ENCODE peak calls at places on chromosomes 12 and 14, in ten cellular contexts. One of them, this sample, is unnamed.
A peak's percentile ranks its signal among the peaks of the same experiment; 100 is the strongest.

GRCh38 chr14:101074124-101075024 is 170.9 kb upstream of the RTL1 start:
- DNase-seq in IMR-90: no peak
- DNase-seq in A549: no peak
- DNase-seq in body of pancreas: no peak
- DNase-seq in suprapubic skin: peak; percentile 72
- DNase-seq in heart left ventricle: peak; percentile 11
- DNase-seq in lower leg skin: peak; percentile 9
- DNase-seq in K562: no peak
- DNase-seq in endothelial cell of umbilical vein: no peak
- DNase-seq in thyroid gland: no peak
- DNase-seq in this sample: no peak

GRCh38 chr12:57049047-57049446 is 882 bp downstream of the MYO1A start:
- DNase-seq in IMR-90: no peak
- DNase-seq in A549: no peak
- DNase-seq in body of pancreas: no peak
- DNase-seq in suprapubic skin: no peak
- DNase-seq in heart left ventricle: no peak
- DNase-seq in lower leg skin: no peak
- DNase-seq in K562: no peak
- DNase-seq in endothelial cell of umbilical vein: no peak
- DNase-seq in thyroid gland: no peak
- DNase-seq in this sample: no peak

GRCh38 chr12:25811656-25812126 is 146.8 kb upstream of the RASSF8 start:
- DNase-seq in IMR-90: peak; percentile 36
- DNase-seq in A549: peak; percentile 45
- DNase-seq in body of pancreas: no peak
- DNase-seq in suprapubic skin: no peak
- DNase-seq in heart left ventricle: no peak
- DNase-seq in lower leg skin: no peak
- DNase-seq in K562: no peak
- DNase-seq in endothelial cell of umbilical vein: peak; percentile 73
- DNase-seq in thyroid gland: no peak
- DNase-seq in this sample: no peak

GRCh38 chr12:88266851-88267360 is 124.8 kb downstream of the TMTC3 start:
- DNase-seq in IMR-90: no peak
- DNase-seq in A549: no peak
- DNase-seq in body of pancreas: no peak
- DNase-seq in suprapubic skin: no peak
- DNase-seq in heart left ventricle: no peak
- DNase-seq in lower leg skin: no peak
- DNase-seq in K562: no peak
- DNase-seq in endothelial cell of umbilical vein: no peak
- DNase-seq in thyroid gland: no peak
- DNase-seq in this sample: no peak

GRCh38 chr12:51855586-51856428 is 7.3 kb upstream of the FIGNL2 start:
- DNase-seq in IMR-90: peak; percentile 21
- DNase-seq in A549: no peak
- DNase-seq in body of pancreas: peak; percentile 20
- DNase-seq in suprapubic skin: no peak
- DNase-seq in heart left ventricle: no peak
- DNase-seq in lower leg skin: no peak
- DNase-seq in K562: no peak
- DNase-seq in endothelial cell of umbilical vein: peak; percentile 42
- DNase-seq in thyroid gland: no peak
- DNase-seq in this sample: no peak

GRCh38 chr14:101591582-101591981 is 30.3 kb downstream of the DIO3 start:
- DNase-seq in IMR-90: no peak
- DNase-seq in A549: no peak
- DNase-seq in body of pancreas: no peak
- DNase-seq in suprapubic skin: no peak
- DNase-seq in heart left ventricle: no peak
- DNase-seq in lower leg skin: no peak
- DNase-seq in K562: no peak
- DNase-seq in endothelial cell of umbilical vein: no peak
- DNase-seq in thyroid gland: no peak
- DNase-seq in this sample: no peak

GRCh38 chr12:52903285-52903854 is 1.5 kb downstream of the KRT8 start:
- DNase-seq in IMR-90: peak; percentile 53
- DNase-seq in A549: peak; percentile 69
- DNase-seq in body of pancreas: peak; percentile 83
- DNase-seq in suprapubic skin: no peak
- DNase-seq in heart left ventricle: peak; percentile 76
- DNase-seq in lower leg skin: peak; percentile 46
- DNase-seq in K562: peak; percentile 91
- DNase-seq in endothelial cell of umbilical vein: peak; percentile 75
- DNase-seq in thyroid gland: peak; percentile 87
- DNase-seq in this sample: peak; percentile 68

GRCh38 chr12:7935773-7936581 is at the start of gene SLC2A3:
- DNase-seq in IMR-90: peak; percentile 92
- DNase-seq in A549: peak; percentile 84
- DNase-seq in body of pancreas: peak; percentile 58
- DNase-seq in suprapubic skin: no peak
- DNase-seq in heart left ventricle: peak; percentile 77
- DNase-seq in lower leg skin: peak; percentile 78
- DNase-seq in K562: peak; percentile 87
- DNase-seq in endothelial cell of umbilical vein: peak; percentile 85
- DNase-seq in thyroid gland: no peak
- DNase-seq in this sample: peak; percentile 25

GRCh38 chr14:100443643-100444042 is 120.5 kb downstream of the SLC25A47 start:
- DNase-seq in IMR-90: peak; percentile 41
- DNase-seq in A549: no peak
- DNase-seq in body of pancreas: no peak
- DNase-seq in suprapubic skin: no peak
- DNase-seq in heart left ventricle: no peak
- DNase-seq in lower leg skin: no peak
- DNase-seq in K562: no peak
- DNase-seq in endothelial cell of umbilical vein: no peak
- DNase-seq in thyroid gland: no peak
- DNase-seq in this sample: no peak

GRCh38 chr14:96225745-96226151 is 21.1 kb downstream of the BDKRB2 start:
- DNase-seq in IMR-90: peak; percentile 64
- DNase-seq in A549: peak; percentile 41
- DNase-seq in body of pancreas: no peak
- DNase-seq in suprapubic skin: no peak
- DNase-seq in heart left ventricle: peak; percentile 42
- DNase-seq in lower leg skin: no peak
- DNase-seq in K562: no peak
- DNase-seq in endothelial cell of umbilical vein: no peak
- DNase-seq in thyroid gland: no peak
- DNase-seq in this sample: no peak

GRCh38 chr12:112013601-112014402 is 576 bp downstream of the ERP29 start:
- DNase-seq in IMR-90: peak; percentile 82
- DNase-seq in A549: peak; percentile 89
- DNase-seq in body of pancreas: peak; percentile 83
- DNase-seq in suprapubic skin: peak; percentile 84
- DNase-seq in heart left ventricle: peak; percentile 52
- DNase-seq in lower leg skin: peak; percentile 33
- DNase-seq in K562: peak; percentile 91
- DNase-seq in endothelial cell of umbilical vein: peak; percentile 82
- DNase-seq in thyroid gland: peak; percentile 84
- DNase-seq in this sample: peak; percentile 86

GRCh38 chr14:66359500-66359899 is 126.7 kb upstream of the CCDC196 start:
- DNase-seq in IMR-90: peak; percentile 64
- DNase-seq in A549: peak; percentile 71
- DNase-seq in body of pancreas: peak; percentile 21
- DNase-seq in suprapubic skin: no peak
- DNase-seq in heart left ventricle: no peak
- DNase-seq in lower leg skin: no peak
- DNase-seq in K562: peak; percentile 24
- DNase-seq in endothelial cell of umbilical vein: peak; percentile 48
- DNase-seq in thyroid gland: peak; percentile 2
- DNase-seq in this sample: peak; percentile 63

GRCh38 chr14:91282954-91283645 is 38.6 kb upstream of the GPR68 start:
- DNase-seq in IMR-90: no peak
- DNase-seq in A549: no peak
- DNase-seq in body of pancreas: no peak
- DNase-seq in suprapubic skin: no peak
- DNase-seq in heart left ventricle: no peak
- DNase-seq in lower leg skin: no peak
- DNase-seq in K562: no peak
- DNase-seq in endothelial cell of umbilical vein: no peak
- DNase-seq in thyroid gland: no peak
- DNase-seq in this sample: no peak
- TF ChIP-seq POLR2A in IMR-90: no peak
- TF ChIP-seq POLR2A in A549: no peak
- TF ChIP-seq POLR2A in body of pancreas: no peak
- TF ChIP-seq POLR2A in suprapubic skin: no peak
- TF ChIP-seq POLR2A in heart left ventricle: no peak
- TF ChIP-seq POLR2A in lower leg skin: no peak
- TF ChIP-seq POLR2A in K562: no peak
- TF ChIP-seq POLR2A in endothelial cell of umbilical vein: no peak
- TF ChIP-seq POLR2A in thyroid gland: no peak
- TF ChIP-seq POLR2A in this sample: no peak

GRCh38 chr12:103997277-103997900 is 31.7 kb downstream of the TDG start:
- DNase-seq in IMR-90: peak; percentile 22
- DNase-seq in A549: no peak
- DNase-seq in body of pancreas: no peak
- DNase-seq in suprapubic skin: no peak
- DNase-seq in heart left ventricle: peak; percentile 49
- DNase-seq in lower leg skin: no peak
- DNase-seq in K562: peak; percentile 40
- DNase-seq in endothelial cell of umbilical vein: no peak
- DNase-seq in thyroid gland: no peak
- DNase-seq in this sample: no peak
- TF ChIP-seq POLR2A in IMR-90: no peak
- TF ChIP-seq POLR2A in A549: no peak
- TF ChIP-seq POLR2A in body of pancreas: no peak
- TF ChIP-seq POLR2A in suprapubic skin: no peak
- TF ChIP-seq POLR2A in heart left ventricle: no peak
- TF ChIP-seq POLR2A in lower leg skin: no peak
- TF ChIP-seq POLR2A in K562: no peak
- TF ChIP-seq POLR2A in endothelial cell of umbilical vein: no peak
- TF ChIP-seq POLR2A in thyroid gland: no peak
- TF ChIP-seq POLR2A in this sample: no peak

DNA sequence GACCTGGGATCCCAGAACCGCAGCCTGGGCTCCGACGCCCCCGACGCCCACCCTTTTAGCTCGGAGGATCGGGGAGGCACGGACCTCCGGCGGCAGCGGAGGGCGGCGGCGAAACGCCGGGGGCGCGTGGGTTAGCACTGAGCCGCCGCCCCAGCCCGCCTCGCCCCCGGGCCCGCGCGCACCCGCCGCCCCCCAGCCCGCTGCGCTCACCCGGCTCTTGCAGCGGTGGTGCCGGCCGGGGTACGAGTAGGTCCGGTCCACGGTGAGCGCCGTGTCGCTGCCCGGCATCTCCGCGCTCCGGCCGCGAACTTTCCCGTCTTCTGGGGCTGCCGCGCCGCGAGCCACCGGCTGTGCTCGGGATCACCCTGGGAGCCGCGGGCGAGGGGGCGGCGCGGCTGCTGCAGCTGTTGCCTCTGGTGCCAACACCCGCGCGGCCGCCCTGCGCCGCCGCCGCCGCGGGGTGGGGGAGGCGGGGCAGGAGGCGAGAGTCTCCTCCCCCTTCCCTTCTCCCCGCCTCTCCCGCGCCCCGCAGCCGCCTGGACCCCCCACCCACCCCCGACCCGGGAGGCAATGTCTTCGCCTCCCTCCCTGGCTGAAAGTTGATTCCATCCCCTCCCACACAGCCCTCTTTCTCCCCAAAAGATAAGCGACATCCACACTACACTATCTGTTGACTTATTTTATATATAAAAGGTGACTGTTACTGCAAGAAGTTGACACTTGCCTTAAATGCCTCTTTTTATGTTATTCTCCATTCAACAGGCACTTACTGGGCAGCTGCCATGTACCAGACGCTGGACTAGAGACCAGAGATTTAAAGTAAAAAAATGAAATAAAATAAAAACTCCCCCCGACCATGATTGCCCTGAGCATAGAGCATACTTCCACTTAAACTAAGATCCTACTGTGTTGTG is at the start of gene TMCC3:
- DNase-seq in IMR-90: no peak
- DNase-seq in A549: no peak
- DNase-seq in body of pancreas: peak; percentile 45
- DNase-seq in suprapubic skin: no peak
- DNase-seq in heart left ventricle: peak; percentile 65
- DNase-seq in lower leg skin: no peak
- DNase-seq in K562: no peak
- DNase-seq in endothelial cell of umbilical vein: peak; percentile 72
- DNase-seq in thyroid gland: peak; percentile 73
- DNase-seq in this sample: peak; percentile 16
- TF ChIP-seq POLR2A in IMR-90: no peak
- TF ChIP-seq POLR2A in A549: no peak
- TF ChIP-seq POLR2A in body of pancreas: peak; percentile 7
- TF ChIP-seq POLR2A in suprapubic skin: no peak
- TF ChIP-seq POLR2A in heart left ventricle: peak; percentile 25
- TF ChIP-seq POLR2A in lower leg skin: no peak
- TF ChIP-seq POLR2A in K562: no peak
- TF ChIP-seq POLR2A in endothelial cell of umbilical vein: peak; percentile 67
- TF ChIP-seq POLR2A in thyroid gland: peak; percentile 91
- TF ChIP-seq POLR2A in this sample: no peak

DNA sequence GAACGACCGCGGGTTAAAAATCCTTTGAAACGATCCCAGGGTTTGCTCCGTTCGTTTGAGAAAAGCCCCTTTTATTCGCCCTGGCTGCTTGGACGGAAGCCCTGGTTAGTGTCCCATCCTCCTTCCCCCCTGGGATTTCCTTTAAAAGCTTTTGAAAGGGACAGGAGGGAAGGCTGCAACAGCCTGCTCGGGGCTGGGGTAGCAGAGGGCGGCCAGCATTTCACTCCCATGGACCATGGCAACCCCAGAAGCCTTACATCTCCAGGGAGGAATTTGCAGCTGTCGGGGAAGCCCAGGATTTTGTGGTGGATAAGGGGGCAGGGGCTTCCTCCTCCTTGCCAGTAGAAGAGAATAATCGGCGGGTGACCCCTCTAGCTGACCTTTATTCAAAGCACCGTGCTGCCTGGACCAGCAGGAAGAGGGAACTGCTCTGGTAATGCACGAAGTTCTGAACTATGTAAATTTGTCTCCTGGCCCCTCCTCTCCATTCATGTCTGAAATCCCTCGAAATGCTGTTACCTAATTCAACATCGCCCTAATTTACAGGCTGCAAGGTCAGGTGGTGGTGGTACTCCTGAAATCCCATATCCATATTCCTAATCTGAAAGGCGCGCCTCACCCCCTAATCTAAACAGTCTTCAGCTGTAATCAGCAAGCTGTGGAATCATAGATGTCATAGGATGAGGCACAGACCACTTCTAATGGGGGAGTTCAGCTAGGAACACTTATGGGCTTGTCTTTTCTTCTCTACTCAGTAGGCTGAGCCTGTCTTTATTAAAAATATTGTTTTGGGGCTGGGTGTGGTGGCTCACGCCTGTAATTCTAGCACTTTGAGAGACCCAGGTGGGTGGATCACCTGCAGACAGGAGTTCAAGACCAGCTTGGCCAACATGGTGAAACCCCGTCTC is 1.0 kb upstream of the CLIP1 start:
- DNase-seq in IMR-90: peak; percentile 62
- DNase-seq in A549: peak; percentile 77
- DNase-seq in body of pancreas: peak; percentile 37
- DNase-seq in suprapubic skin: no peak
- DNase-seq in heart left ventricle: peak; percentile 28
- DNase-seq in lower leg skin: no peak
- DNase-seq in K562: peak; percentile 60
- DNase-seq in endothelial cell of umbilical vein: peak; percentile 86
- DNase-seq in thyroid gland: peak; percentile 12
- DNase-seq in this sample: peak; percentile 32
- TF ChIP-seq POLR2A in IMR-90: no peak
- TF ChIP-seq POLR2A in A549: peak; percentile 40
- TF ChIP-seq POLR2A in body of pancreas: no peak
- TF ChIP-seq POLR2A in suprapubic skin: no peak
- TF ChIP-seq POLR2A in heart left ventricle: no peak
- TF ChIP-seq POLR2A in lower leg skin: no peak
- TF ChIP-seq POLR2A in K562: peak; percentile 84
- TF ChIP-seq POLR2A in endothelial cell of umbilical vein: peak; percentile 48
- TF ChIP-seq POLR2A in thyroid gland: peak; percentile 48
- TF ChIP-seq POLR2A in this sample: no peak